ENCODE peak calls at places on chromosomes 6 and 20, in nine cellular contexts. P is fibroblast of the conjunctiva; X is psoas muscle; V is left lobe of liver; R is fibroblast of pulmonary artery; D is spleen; H is effector CD4-positive, alpha-beta T cell; A is uterus; U is EL. N is an unnamed sample.
A peak's percentile ranks its signal among the peaks of the same experiment; 100 is the strongest.

GRCh38 chr6:70413829-70414494 is 654 bp downstream of the FAM135A start:
- DNase-seq in R (no peak), P (no peak), U (peak; percentile 26), X (no peak), A (no peak), H (no peak), V (no peak), D (no peak), N (peak; percentile 21)

GRCh38 chr6:30325873-30326445 is 768 bp upstream of the TRIM39 start:
- DNase-seq in P (no peak), U (peak; percentile 61), A (peak; percentile 32), R (no peak), X (peak; percentile 40), D (no peak), H (no peak), V (peak; percentile 49), N (peak; percentile 69)

GRCh38 chr6:26216015-26216885 is 129.0 kb downstream of the HFE start:
- DNase-seq in P (peak; percentile 98), X (no peak), H (peak; percentile 59), U (peak; percentile 99), D (peak; percentile 91), A (peak; percentile 88), V (peak; percentile 74), R (peak; percentile 100), N (peak; percentile 99)

GRCh38 chr6:148557796-148558457 is 188.9 kb upstream of the UST start:
- DNase-seq in R (peak; percentile 18), V (no peak), D (no peak), A (no peak), P (no peak), U (no peak), X (no peak), H (no peak), N (peak; percentile 58)

GRCh38 chr6:90177544-90178293 is 118.9 kb downstream of the BACH2 start:
- DNase-seq in P (no peak), H (no peak), D (no peak), R (no peak), V (no peak), A (no peak), U (no peak), X (no peak), N (no peak)

GRCh38 chr6:4322846-4323309 is 187.5 kb upstream of the ECI2 start:
- DNase-seq in U (peak; percentile 51), D (no peak), H (no peak), P (no peak), X (no peak), R (peak; percentile 69), V (no peak), A (no peak), N (peak; percentile 51)

GRCh38 chr6:2502096-2502997 is 248.4 kb downstream of the MYLK4 start:
- DNase-seq in P (peak; percentile 31), H (no peak), X (no peak), A (no peak), U (no peak), D (no peak), V (no peak), R (no peak), N (peak; percentile 71)

GRCh38 chr6:43992126-43992663 is 135.1 kb downstream of the MRPL14 start:
- DNase-seq in D (no peak), A (no peak), X (no peak), R (no peak), P (no peak), H (no peak), U (no peak), V (no peak), N (no peak)

GRCh38 chr20:57947421-57948176 is 237.8 kb upstream of the PMEPA1 start:
- DNase-seq in P (peak; percentile 57), X (no peak), D (no peak), V (no peak), R (no peak), U (peak; percentile 77), A (no peak), H (no peak), N (peak; percentile 15)

GRCh38 chr6:15904651-15905376 is 224.1 kb upstream of the MYLIP start:
- DNase-seq in H (no peak), R (no peak), U (no peak), D (no peak), V (no peak), A (no peak), X (no peak), P (no peak), N (no peak)

GRCh38 chr20:47952165-47952564 is 166.9 kb upstream of the SULF2 start:
- DNase-seq in V (no peak), X (no peak), A (no peak), R (no peak), P (no peak), D (no peak), H (no peak), U (no peak), N (no peak)

GRCh38 chr6:142827356-142827755 is 117.6 kb downstream of the HIVEP2 start:
- DNase-seq in U (no peak), X (peak; percentile 19), D (peak; percentile 78), V (no peak), P (no peak), R (peak; percentile 39), H (no peak), A (peak; percentile 61), N (no peak)

GRCh38 chr20:1661542-1662299 is 4.1 kb upstream of the SIRPG start:
- DNase-seq in R (no peak), H (no peak), V (no peak), A (no peak), P (no peak), X (no peak), D (no peak), U (no peak), N (no peak)

GRCh38 chr6:139520321-139520768 is 145.9 kb upstream of the CITED2 start:
- DNase-seq in P (no peak), X (no peak), V (no peak), H (no peak), R (peak; percentile 62), U (peak; percentile 34), A (no peak), D (no peak), N (peak; percentile 55)

GRCh38 chr6:44925100-44925739 is 402.9 kb upstream of the RUNX2 start:
- DNase-seq in H (peak; percentile 51), R (peak; percentile 61), A (no peak), D (no peak), X (no peak), U (peak; percentile 6), P (no peak), V (no peak), N (peak; percentile 65)